ENCODE peak calls at places on chromosome 15, in seven cellular contexts. O is H1, W is neuronal stem cell, J is H9, G is mesendoderm, B is IMR-90, F is mesenchymal stem cell. A is an unnamed sample.

GRCh38 chr15:73321496-73322344 is 47.0 kb downstream of the HCN4 start:
- DNase-seq in W (no peak), J (no peak), F (no peak), B (no peak), G (no peak), O (no peak), A (no peak)

GRCh38 chr15:59165726-59166125 is 40.9 kb upstream of the LDHAL6B start:
- DNase-seq in O (no peak), W (no peak), B (no peak), G (no peak), J (no peak), F (no peak), A (no peak)

GRCh38 chr15:55795031-55795430 is 52.1 kb upstream of the PRTG start:
- DNase-seq in J (no peak), G (no peak), W (no peak), F (no peak), O (no peak), B (no peak), A (no peak)

GRCh38 chr15:101120961-101121360 is 130.9 kb downstream of the CHSY1 start:
- DNase-seq in B (no peak), G (no peak), W (no peak), J (no peak), O (no peak), F (no peak), A (no peak)

GRCh38 chr15:88610756-88611231 is 10.3 kb upstream of the AEN start:
- DNase-seq in W (peak; percentile 74), J (peak; percentile 64), G (peak; percentile 86), O (no peak), B (peak; percentile 13), F (peak; percentile 55), A (no peak)

GRCh38 chr15:25136119-25136518 is 181.3 kb downstream of the SNRPN start:
- DNase-seq in W (no peak), O (no peak), F (peak; percentile 8), J (no peak), B (peak; percentile 15), G (peak; percentile 62), A (peak; percentile 0)

GRCh38 chr15:76401285-76401684 is 64.7 kb downstream of the ISL2 start:
- DNase-seq in B (peak; percentile 59), O (no peak), F (peak; percentile 13), J (no peak), G (no peak), W (no peak), A (peak; percentile 41)

GRCh38 chr15:60091150-60091549 is 87.0 kb downstream of the FOXB1 start:
- DNase-seq in J (no peak), B (peak; percentile 83), W (no peak), O (no peak), F (peak; percentile 30), G (no peak), A (peak; percentile 98)

GRCh38 chr15:25784876-25785642 is 78.1 kb downstream of the ATP10A start:
- DNase-seq in J (no peak), W (no peak), B (peak; percentile 94), O (no peak), F (peak; percentile 29), G (peak; percentile 74), A (no peak)

GRCh38 chr15:67138946-67139855 is 73.8 kb downstream of the SMAD3 start:
- DNase-seq in B (peak; percentile 52), O (no peak), J (no peak), G (no peak), F (no peak), W (no peak), A (no peak)

GRCh38 chr15:89500397-89501270 is 4.3 kb upstream of the RHCG start:
- DNase-seq in G (no peak), W (no peak), J (peak; percentile 38), O (no peak), F (no peak), B (no peak), A (peak; percentile 55)

GRCh38 chr15:29747837-29748417 is 74.3 kb downstream of the TJP1 start:
- DNase-seq in O (no peak), W (no peak), F (peak; percentile 28), J (no peak), B (peak; percentile 37), G (no peak), A (peak; percentile 41)

GRCh38 chr15:44468713-44469385 is 41.4 kb downstream of the CTDSPL2 start:
- DNase-seq in F (peak; percentile 51), G (no peak), B (peak; percentile 83), O (no peak), W (no peak), J (no peak), A (peak; percentile 4)

GRCh38 chr15:66598095-66598815 is 32.5 kb upstream of the LCTL start:
- DNase-seq in O (no peak), F (no peak), G (no peak), W (no peak), B (no peak), J (no peak), A (no peak)

GRCh38 chr15:70231484-70231883 is 133.8 kb upstream of the TLE3 start:
- DNase-seq in F (no peak), G (no peak), O (no peak), W (no peak), J (no peak), B (no peak), A (no peak)

GRCh38 chr15:41562258-41562657 is 3.2 kb downstream of the TYRO3 start:
- DNase-seq in G (no peak), F (peak; percentile 47), J (no peak), O (no peak), W (peak; percentile 18), B (no peak), A (no peak)

GRCh38 chr15:41559489-41560177 is 621 bp downstream of the TYRO3 start:
- DNase-seq in F (peak; percentile 30), B (no peak), W (peak; percentile 31), G (peak; percentile 72), O (peak; percentile 64), J (peak; percentile 44), A (no peak)

GRCh38 chr15:41562784-41563198 is 3.8 kb downstream of the TYRO3 start:
- DNase-seq in F (no peak), O (no peak), B (peak; percentile 37), G (no peak), W (peak; percentile 32), J (no peak), A (no peak)

GRCh38 chr15:41561777-41562145 is 2.7 kb downstream of the TYRO3 start:
- DNase-seq in B (peak; percentile 73), W (peak; percentile 64), G (peak; percentile 60), J (peak; percentile 75), O (peak; percentile 63), F (peak; percentile 56), A (peak; percentile 7)

DNA sequence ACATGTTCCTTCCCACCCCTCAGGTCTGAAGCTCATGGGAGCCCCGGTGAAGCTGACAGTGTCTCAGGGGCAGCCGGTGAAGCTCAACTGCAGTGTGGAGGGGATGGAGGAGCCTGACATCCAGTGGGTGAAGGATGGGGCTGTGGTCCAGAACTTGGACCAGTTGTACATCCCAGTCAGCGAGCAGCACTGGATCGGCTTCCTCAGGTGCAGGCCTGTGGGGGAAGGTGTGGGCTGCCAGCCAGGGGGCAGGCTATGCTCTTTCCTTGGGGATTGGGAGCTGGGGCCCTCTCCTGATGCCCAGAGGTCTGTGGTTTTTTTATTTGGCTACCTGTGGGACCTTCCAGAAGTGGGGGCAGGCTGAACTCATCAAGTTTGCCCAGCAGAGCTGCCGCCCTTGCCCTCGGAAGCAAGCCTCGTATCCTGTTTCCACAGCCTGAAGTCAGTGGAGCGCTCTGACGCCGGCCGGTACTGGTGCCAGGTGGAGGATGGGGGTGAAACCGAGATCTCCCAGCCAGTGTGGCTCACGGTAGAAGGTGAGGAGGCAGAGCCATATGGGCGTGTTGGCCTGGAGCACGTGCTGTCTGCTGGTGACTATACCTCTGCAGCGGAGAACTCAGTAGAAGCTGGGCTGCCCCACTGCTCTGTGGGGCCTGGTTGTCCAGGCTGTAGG is 2.2 kb downstream of the TYRO3 start:
- DNase-seq in G (no peak), F (no peak), J (no peak), O (no peak), W (no peak), B (no peak), A (no peak)
- H3K4ac ChIP-seq in G (no peak overlapping the region), F (no peak overlapping the region), J (no peak overlapping the region), O (peak overlapping the region; percentile 41), W (peak overlapping the region; percentile 91), B (no peak overlapping the region), A (no peak overlapping the region)

GRCh38 chr15:64507293-64507802 is 47.0 kb downstream of the ZNF609 start:
- DNase-seq in O (no peak), B (peak; percentile 92), F (peak; percentile 95), G (no peak), W (no peak), J (no peak), A (peak; percentile 5)
- H3K4me2 ChIP-seq in O (no peak overlapping the region), B (no peak overlapping the region), F (no peak overlapping the region), G (no peak overlapping the region), W (no peak overlapping the region), J (no peak overlapping the region), A (no peak overlapping the region)

DNA sequence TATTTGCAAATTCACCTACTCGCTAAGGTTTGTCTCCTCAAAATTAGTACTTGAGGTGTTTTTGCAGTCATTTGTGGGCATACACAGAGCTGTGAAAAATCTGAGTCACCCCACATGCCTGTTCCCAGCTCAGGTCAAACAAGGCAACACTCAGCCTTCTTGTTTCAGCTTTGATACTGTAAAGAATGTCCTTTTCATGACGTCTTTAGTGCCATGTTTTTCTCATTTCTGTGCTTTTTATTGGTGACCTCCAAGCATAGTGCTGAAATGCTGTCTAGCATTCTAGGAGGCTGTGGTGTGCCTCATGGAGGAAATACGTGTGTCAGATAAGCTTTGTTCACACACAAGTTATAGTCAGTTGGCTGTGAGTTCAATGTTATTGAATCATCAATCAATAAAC is 8.8 kb downstream of the CAPN3 start:
- DNase-seq in J (no peak), B (no peak), W (no peak), F (no peak), O (no peak), G (no peak), A (no peak)
- H3K4ac ChIP-seq in J (no peak overlapping the region), B (no peak overlapping the region), W (no peak overlapping the region), F (no peak overlapping the region), O (no peak overlapping the region), G (no peak overlapping the region), A (no peak overlapping the region)

GRCh38 chr15:40014390-40014789 is 24.6 kb downstream of the SRP14 start:
- DNase-seq in B (no peak), G (peak; percentile 5), O (no peak), F (no peak), W (no peak), J (no peak), A (no peak)

GRCh38 chr15:40011303-40011702 is 27.7 kb downstream of the SRP14 start:
- DNase-seq in G (no peak), W (no peak), O (no peak), B (no peak), F (no peak), J (no peak), A (no peak)

GRCh38 chr15:40006646-40007045 is 32.3 kb downstream of the SRP14 start:
- DNase-seq in W (no peak), F (peak; percentile 51), G (no peak), O (no peak), J (no peak), B (peak; percentile 85), A (no peak)

GRCh38 chr15:40008061-40008460 is 30.9 kb downstream of the SRP14 start:
- DNase-seq in F (no peak), W (no peak), G (no peak), J (no peak), B (peak; percentile 15), O (no peak), A (peak; percentile 87)

DNA sequence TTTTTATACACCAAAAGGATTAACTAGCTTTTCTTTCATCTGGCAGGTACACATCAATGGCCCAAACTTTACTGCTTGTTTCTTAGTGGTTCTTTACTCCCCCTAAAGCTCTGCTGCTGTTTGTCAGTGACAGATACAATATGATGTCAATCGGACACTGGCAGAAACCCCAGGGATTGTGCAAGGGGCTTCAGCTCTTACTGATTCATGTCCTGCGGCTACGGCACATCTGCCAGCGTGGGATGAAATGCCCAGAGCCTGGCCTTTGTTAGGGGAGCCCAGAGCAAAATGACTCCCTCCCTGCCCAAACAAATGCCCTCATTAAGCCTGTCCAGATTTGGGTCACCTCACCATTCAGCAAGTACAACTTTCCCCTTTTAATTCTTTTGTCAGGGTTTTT is 28.3 kb downstream of the SRP14 start:
- DNase-seq in G (no peak), F (peak; percentile 10), B (peak; percentile 82), J (no peak), W (no peak), O (no peak), A (no peak)
- H3K4me2 ChIP-seq in G (no peak overlapping the region), F (no peak overlapping the region), B (no peak overlapping the region), J (no peak overlapping the region), W (no peak overlapping the region), O (no peak overlapping the region), A (no peak overlapping the region)